ENCODE peak calls at places on chromosomes 7 and 10, in four cellular contexts. D is body of pancreas, X is gastrocnemius medialis, F is heart right ventricle. Z is an unnamed sample. For H3K4me1, the result is how much of the 10 kb centered on the place peaks cover.

GRCh38 chr7:135337506-135337905 is 103.9 kb downstream of the STRA8 start:
- DNase-seq in D (no peak), X (no peak), F (no peak), Z (no peak)

GRCh38 chr7:112202819-112203218 is 3.4 kb downstream of the DOCK4 start:
- DNase-seq in X (no peak), F (no peak), D (peak), Z (no peak)

GRCh38 chr7:94062372-94062771 is 58.2 kb upstream of the BET1 start:
- DNase-seq in X (no peak), D (no peak), F (no peak), Z (no peak)

GRCh38 chr7:50799873-50800272 is 17.2 kb upstream of the GRB10 start:
- DNase-seq in F (no peak), D (no peak), X (no peak), Z (no peak)

GRCh38 chr10:5076615-5077014 is 17.6 kb upstream of the AKR1C3 start:
- DNase-seq in X (no peak), D (no peak), F (no peak), Z (no peak)

GRCh38 chr10:130171196-130171595 is 35.0 kb downstream of the GLRX3 start:
- DNase-seq in X (no peak), F (no peak), D (no peak), Z (no peak)

GRCh38 chr7:28418311-28418710 is 6.0 kb downstream of the CREB5 start:
- DNase-seq in D (no peak), X (no peak), F (no peak), Z (no peak)

GRCh38 chr10:95530561-95530960 is 30.6 kb downstream of the SORBS1 start:
- DNase-seq in X (no peak), F (no peak), D (no peak), Z (no peak)

GRCh38 chr10:83302623-83303022 is 836.7 kb upstream of the GHITM start:
- DNase-seq in F (no peak), X (no peak), D (no peak), Z (no peak)

GRCh38 chr10:21797984-21798765 is 205.4 kb downstream of the DNAJC1 start:
- DNase-seq in D (no peak), F (no peak), X (no peak), Z (no peak)

GRCh38 chr10:74586088-74586585 is 240.3 kb upstream of the KAT6B start:
- DNase-seq in F (no peak), X (no peak), D (peak), Z (no peak)

GRCh38 chr7:147249956-147250355 is 1133.4 kb downstream of the CNTNAP2 start:
- DNase-seq in D (no peak), F (no peak), X (no peak), Z (no peak)

GRCh38 chr10:126092806-126093205 is 196.4 kb downstream of the FANK1 start:
- DNase-seq in X (no peak), F (no peak), D (no peak), Z (no peak)

GRCh38 chr7:91243591-91244368 is 20.5 kb upstream of the FZD1 start:
- DNase-seq in F (no peak), X (no peak), D (no peak), Z (no peak)

GRCh38 chr10:80462277-80462985 is 8.3 kb downstream of the TSPAN14 start:
- DNase-seq in X (peak), D (no peak), F (no peak), Z (no peak)

GRCh38 chr10:102504179-102504975 is 605 bp downstream of the SUFU start:
- DNase-seq in X (no peak), F (peak), D (peak), Z (peak)

GRCh38 chr7:151999337-152000090 is 26.0 kb upstream of the GALNT11 start:
- DNase-seq in X (no peak), F (no peak), D (no peak), Z (no peak)

GRCh38 chr7:72316148-72316547 is 96.0 kb downstream of the CALN1 start:
- DNase-seq in D (no peak), X (no peak), F (no peak), Z (no peak)

GRCh38 chr10:52312999-52313349 is 1.1 kb upstream of the DKK1 start:
- DNase-seq in F (no peak), X (no peak), D (peak), Z (no peak)

DNA sequence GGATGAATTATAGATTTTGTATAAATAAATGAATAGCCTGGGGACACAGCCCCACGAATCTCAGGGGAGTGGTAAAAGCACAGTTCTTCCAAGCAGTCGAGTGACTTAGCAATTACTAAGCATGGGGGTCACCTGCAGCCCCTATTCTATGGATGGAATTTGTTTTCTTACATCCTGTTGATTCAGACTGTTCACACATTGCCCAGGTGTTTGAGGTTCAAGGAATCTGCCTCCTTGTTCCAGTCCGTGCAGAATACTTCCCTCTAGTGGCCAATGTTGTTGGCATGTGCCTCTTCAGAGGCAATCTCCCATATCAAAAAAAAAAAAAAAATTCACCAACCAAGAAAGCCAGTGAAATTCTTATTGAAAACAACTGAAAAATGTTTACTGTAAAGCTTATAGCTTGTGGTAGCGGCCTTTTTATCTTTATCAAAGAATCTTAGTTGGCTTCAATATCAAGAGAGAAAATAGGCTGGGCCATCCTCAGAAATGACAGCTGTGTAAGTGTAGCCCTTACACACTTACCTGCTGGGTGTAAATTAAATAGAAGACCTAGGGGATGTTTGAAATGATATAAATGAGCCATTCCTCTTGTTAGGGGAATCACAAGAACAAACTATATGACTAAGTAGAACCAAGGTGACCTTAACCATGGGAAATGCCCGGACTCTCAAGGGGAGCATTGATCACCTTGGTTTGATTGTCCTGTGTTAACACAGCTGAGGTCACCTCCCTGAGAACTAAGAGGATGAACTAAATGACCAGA is 7.8 kb downstream of the LIPM start:
- DNase-seq in X (no peak), F (no peak), D (peak), Z (peak)
- H3K4me1 ChIP-seq in X (under half), F (under half), D (under half), Z (under half)

GRCh38 chr7:55518836-55519235 is 53.5 kb downstream of the VOPP1 start:
- DNase-seq in D (no peak), X (no peak), F (no peak), Z (no peak)

GRCh38 chr7:55515569-55516279 is 56.6 kb downstream of the VOPP1 start:
- DNase-seq in D (no peak), F (peak), X (peak), Z (no peak)

GRCh38 chr7:55516399-55516798 is 55.9 kb downstream of the VOPP1 start:
- DNase-seq in F (no peak), X (no peak), D (no peak), Z (no peak)

GRCh38 chr7:55517936-55518689 is 54.2 kb downstream of the VOPP1 start:
- DNase-seq in F (no peak), D (no peak), X (no peak), Z (no peak)

DNA sequence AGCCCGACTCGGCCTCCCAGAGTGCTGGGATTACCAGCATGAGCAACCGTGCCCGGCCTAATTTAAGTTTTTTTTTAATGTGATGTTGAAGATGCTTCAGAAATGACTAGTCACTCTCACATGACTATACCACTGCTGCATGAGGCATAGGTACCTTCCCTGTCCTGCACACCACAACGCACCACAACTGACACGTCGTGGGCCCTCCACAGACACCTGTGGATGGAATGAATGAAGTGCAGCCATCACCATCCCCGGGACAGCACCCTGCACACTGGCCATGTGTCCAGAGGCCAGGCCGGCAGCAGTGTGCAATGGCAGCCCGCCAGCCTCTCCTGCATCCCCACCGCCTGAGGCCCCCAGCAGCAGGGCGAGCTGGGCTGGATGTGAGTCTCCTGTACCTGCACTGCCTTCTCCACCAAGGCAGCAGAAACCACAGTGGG is 55.1 kb downstream of the VOPP1 start:
- DNase-seq in F (no peak), X (no peak), D (no peak), Z (no peak)
- TF ChIP-seq CTCF in F (no peak), X (no peak), D (no peak), Z (no peak)

GRCh38 chr10:71280216-71280615 is 38.8 kb upstream of the SLC29A3 start:
- DNase-seq in F (no peak), D (no peak), X (no peak), Z (no peak)
- H3K4me1 ChIP-seq in F (under half), D (under half), X (under half), Z (under half)

DNA sequence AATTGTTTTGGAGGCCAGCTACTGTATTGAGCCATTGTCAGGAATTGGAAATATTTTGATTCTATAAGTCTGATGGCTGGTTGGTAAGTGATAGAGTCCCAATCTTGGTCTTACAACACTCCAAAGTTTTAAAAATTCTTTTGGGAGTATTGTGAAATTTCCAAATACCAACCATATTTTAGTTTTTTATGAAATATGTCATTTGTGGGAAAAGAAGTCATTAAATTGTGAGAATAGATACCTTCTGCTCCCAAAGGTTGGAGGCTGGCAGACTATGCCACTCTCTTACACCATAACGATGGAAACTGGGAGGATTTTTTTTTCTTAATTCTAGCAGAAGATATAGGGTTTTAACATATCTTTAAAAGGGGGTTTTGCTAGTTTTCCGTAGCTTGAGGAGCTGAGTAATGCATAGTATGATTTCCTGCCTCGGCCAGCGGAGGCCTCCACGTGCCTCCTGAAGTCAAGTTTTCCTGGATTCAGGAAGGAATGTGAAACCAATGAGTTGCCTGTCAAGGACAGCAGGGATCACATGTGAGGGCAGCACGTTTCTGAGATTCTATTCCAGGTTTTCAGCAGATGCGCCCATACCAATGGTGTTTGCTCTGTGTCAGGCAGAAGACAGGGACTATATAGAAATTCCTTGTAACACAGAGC is 92.2 kb upstream of the LAMB4 start:
- DNase-seq in D (peak), X (no peak), F (no peak), Z (peak)
- TF ChIP-seq CTCF in D (peak), X (no peak), F (no peak), Z (peak)

DNA sequence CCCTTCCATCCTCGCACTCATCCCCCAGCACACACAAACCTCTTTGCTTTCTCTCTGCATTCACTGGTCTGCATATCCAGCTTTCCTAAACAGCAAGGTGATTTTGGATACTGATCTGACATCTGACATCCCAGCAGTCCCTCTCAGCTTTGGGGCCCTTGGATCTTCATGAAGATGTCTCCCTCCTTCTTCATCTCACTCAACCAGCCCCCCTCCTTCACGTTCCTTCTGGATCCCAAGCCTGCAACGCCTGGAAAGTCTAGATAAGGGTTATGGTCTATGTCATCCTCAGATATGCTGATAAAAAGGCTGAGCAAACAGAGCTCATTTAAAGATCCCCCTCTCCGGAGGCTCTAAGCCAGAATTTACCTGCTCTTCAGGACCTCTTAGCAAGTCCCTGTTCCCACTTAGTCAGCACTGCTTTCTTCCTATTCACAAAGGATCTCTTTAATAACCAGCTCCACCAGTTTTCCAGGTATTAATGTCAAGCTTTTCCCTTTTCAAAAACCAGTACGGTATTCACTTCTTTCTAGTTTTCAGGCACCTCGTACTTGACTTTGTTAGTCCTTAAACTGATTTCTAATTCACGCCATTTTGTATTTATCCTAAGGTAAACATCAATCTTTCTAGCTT is 38.9 kb downstream of the CREB3L2 start:
- DNase-seq in D (no peak), X (no peak), F (no peak), Z (no peak)
- H3K4me1 ChIP-seq in D (under half), X (under half), F (under half), Z (under half)

GRCh38 chr10:14879055-14879800 is 562 bp downstream of the SUV39H2 start:
- DNase-seq in X (peak), D (peak), F (no peak), Z (no peak)
- TF ChIP-seq CTCF in X (no peak), D (no peak), F (no peak), Z (no peak)

GRCh38 chr10:70319824-70320223 is 36.0 kb upstream of the NPFFR1 start:
- DNase-seq in F (no peak), X (no peak), D (no peak), Z (no peak)

GRCh38 chr10:70315815-70316214 is 32.0 kb upstream of the NPFFR1 start:
- DNase-seq in X (no peak), D (no peak), F (no peak), Z (no peak)

GRCh38 chr10:70317272-70317942 is 33.6 kb upstream of the NPFFR1 start:
- DNase-seq in X (no peak), F (no peak), D (no peak), Z (no peak)

GRCh38 chr10:70319183-70319582 is 35.4 kb upstream of the NPFFR1 start:
- DNase-seq in X (no peak), D (no peak), F (no peak), Z (no peak)

DNA sequence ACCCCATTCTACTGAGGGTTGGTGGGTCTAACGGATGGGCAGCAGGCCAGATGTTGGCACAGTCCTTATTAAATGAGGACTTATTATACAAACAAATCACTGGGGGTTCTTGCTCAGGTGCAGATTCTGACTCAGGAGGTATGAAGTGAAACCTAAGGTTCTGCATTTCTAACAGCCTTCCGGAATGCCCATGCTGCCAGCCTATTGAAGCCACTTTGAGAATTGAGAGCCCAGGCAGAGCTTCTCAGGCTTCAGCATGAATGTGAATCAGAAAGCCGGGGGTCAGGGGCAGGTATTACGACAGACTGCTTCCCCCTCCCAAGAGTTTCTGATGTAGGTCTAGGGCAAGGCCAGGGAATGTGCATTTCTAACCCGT is 34.1 kb upstream of the NPFFR1 start:
- DNase-seq in F (no peak), D (no peak), X (no peak), Z (no peak)
- H3K4me1 ChIP-seq in F (under half), D (under half), X (under half), Z (under half)

GRCh38 chr10:115903845-115904244 is 369.2 kb downstream of the GFRA1 start:
- DNase-seq in F (no peak), X (no peak), D (no peak), Z (no peak)
- TF ChIP-seq CTCF in F (no peak), X (no peak), D (no peak), Z (peak)

DNA sequence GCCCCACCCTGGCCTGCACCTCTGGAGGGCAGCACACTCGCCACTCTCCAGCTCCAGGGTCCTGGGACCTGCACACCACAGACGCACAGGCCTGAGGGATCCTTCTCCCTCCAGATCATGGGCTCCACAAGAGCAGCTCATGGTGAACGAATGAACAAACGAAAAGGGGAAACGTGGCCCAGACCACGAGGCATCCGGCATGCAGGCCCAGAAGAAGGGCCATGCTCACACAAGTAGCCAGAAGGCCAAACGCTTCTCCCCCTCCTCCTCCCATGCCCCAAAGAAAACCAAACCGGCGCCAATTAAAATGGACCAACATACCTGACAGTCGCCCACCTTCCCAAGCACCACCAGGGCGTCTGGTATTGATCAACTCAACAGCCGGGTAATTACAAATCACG is 30.4 kb downstream of the MAD1L1 start:
- DNase-seq in D (no peak), X (no peak), F (no peak), Z (no peak)
- H3K4me1 ChIP-seq in D (under half), X (under half), F (under half), Z (under half)